ENCODE peak calls at places on chromosome 5, in nine cellular contexts. K is adrenal gland, C is stomach, M is A549, H is spleen, X is breast epithelium, F is testis, T is uterus, R is transverse colon. Y is an unnamed sample.

GRCh38 chr5:27275353-27275752 is 237.0 kb upstream of the CDH9 start:
- DNase-seq in M (no peak), C (no peak), X (no peak), T (no peak), K (no peak), H (no peak), F (no peak), R (no peak), Y (no peak)

GRCh38 chr5:175797521-175798038 is 73.8 kb upstream of the CPLX2 start:
- DNase-seq in K (peak; percentile 79), H (no peak), T (no peak), M (no peak), F (peak; percentile 43), C (no peak), X (no peak), R (no peak), Y (peak; percentile 13)

GRCh38 chr5:169964247-169964646 is 16.0 kb downstream of the INSYN2B start:
- DNase-seq in T (no peak), H (no peak), X (no peak), K (no peak), M (no peak), C (no peak), F (no peak), R (no peak), Y (no peak)

GRCh38 chr5:154380263-154380662 is 65.5 kb upstream of the SAP30L start:
- DNase-seq in K (no peak), M (no peak), R (no peak), H (no peak), C (no peak), X (no peak), T (no peak), F (no peak), Y (no peak)

GRCh38 chr5:37715361-37715760 is 124.5 kb downstream of the GDNF start:
- DNase-seq in X (no peak), M (no peak), C (no peak), F (no peak), H (no peak), R (no peak), K (no peak), T (no peak), Y (no peak)

GRCh38 chr5:138844812-138845513 is 30.2 kb downstream of the LRRTM2 start:
- DNase-seq in M (no peak), R (no peak), H (no peak), K (no peak), C (no peak), T (no peak), X (no peak), F (no peak), Y (no peak)

GRCh38 chr5:59266410-59266809 is 627.1 kb downstream of the PDE4D start:
- DNase-seq in T (no peak), C (no peak), F (no peak), M (no peak), R (no peak), H (no peak), X (no peak), K (no peak), Y (no peak)

GRCh38 chr5:2917093-2917492 is 165.6 kb upstream of the IRX2 start:
- DNase-seq in K (no peak), F (peak; percentile 24), T (no peak), X (no peak), R (no peak), M (no peak), C (no peak), H (no peak), Y (no peak)

GRCh38 chr5:930853-931252 is 38.2 kb downstream of the TRIP13 start:
- DNase-seq in K (peak; percentile 18), X (no peak), M (no peak), R (no peak), C (no peak), F (peak; percentile 0), H (no peak), T (no peak), Y (no peak)

GRCh38 chr5:163943546-163943945 is 438.1 kb downstream of the MAT2B start:
- DNase-seq in M (no peak), R (no peak), X (no peak), F (no peak), C (no peak), H (no peak), T (no peak), K (no peak), Y (no peak)

GRCh38 chr5:151216781-151217180 is 7.1 kb downstream of the CCDC69 start:
- DNase-seq in H (no peak), T (no peak), M (no peak), K (peak; percentile 17), F (no peak), C (no peak), X (no peak), R (no peak), Y (no peak)

GRCh38 chr5:150505041-150505511 is 2.9 kb upstream of the NDST1 start:
- DNase-seq in K (no peak), M (no peak), F (no peak), C (no peak), H (no peak), X (no peak), T (no peak), R (no peak), Y (no peak)

GRCh38 chr5:76762484-76762883 is 46.6 kb downstream of the F2R start:
- DNase-seq in M (no peak), R (no peak), X (no peak), T (no peak), F (no peak), C (no peak), K (no peak), H (no peak), Y (no peak)

GRCh38 chr5:99059685-99060084 is 130.9 kb upstream of the CHD1 start:
- DNase-seq in F (no peak), R (no peak), T (no peak), C (no peak), X (no peak), H (no peak), K (no peak), M (no peak), Y (no peak)

GRCh38 chr5:53246042-53246836 is 136.7 kb upstream of the MOCS2 start:
- DNase-seq in K (no peak), C (no peak), F (no peak), T (no peak), X (no peak), H (no peak), R (no peak), M (no peak), Y (no peak)

GRCh38 chr5:53239301-53239990 is 129.9 kb upstream of the MOCS2 start:
- DNase-seq in K (no peak), T (no peak), X (no peak), H (no peak), R (no peak), M (no peak), F (no peak), C (no peak), Y (no peak)

GRCh38 chr5:53243403-53243802 is 133.8 kb upstream of the MOCS2 start:
- DNase-seq in K (no peak), T (no peak), H (no peak), X (no peak), R (no peak), M (no peak), C (no peak), F (no peak), Y (no peak)
- TF ChIP-seq CTCF in K (no peak), T (no peak), H (no peak), X (no peak), R (no peak), M (no peak), C (no peak), F (no peak), Y (no peak)

GRCh38 chr5:109645591-109646236 is 44.0 kb upstream of the MAN2A1 start:
- DNase-seq in M (no peak), H (no peak), R (no peak), T (no peak), C (no peak), X (no peak), K (no peak), F (no peak), Y (no peak)
- H3K27ac ChIP-seq in M (no peak overlapping the region), H (no peak overlapping the region), R (no peak overlapping the region), T (no peak overlapping the region), C (no peak overlapping the region), X (no peak overlapping the region), K (no peak overlapping the region), F (no peak overlapping the region), Y (no peak overlapping the region)

GRCh38 chr5:10761842-10762165 is 770 bp upstream of the DAP start:
- DNase-seq in K (no peak), F (peak; percentile 43), H (no peak), C (no peak), T (no peak), M (no peak), R (no peak), X (no peak), Y (no peak)

GRCh38 chr5:10762178-10762775 is 1.2 kb upstream of the DAP start:
- DNase-seq in T (peak; percentile 46), M (no peak), R (peak; percentile 39), H (peak; percentile 87), K (peak; percentile 77), F (peak; percentile 38), C (peak; percentile 43), X (no peak), Y (peak; percentile 73)

GRCh38 chr5:10760033-10760975 is 730 bp downstream of the DAP start:
- DNase-seq in R (peak; percentile 70), X (peak; percentile 70), K (peak; percentile 79), C (peak; percentile 78), M (peak; percentile 48), H (no peak), F (peak; percentile 72), T (peak; percentile 37), Y (peak; percentile 86)

GRCh38 chr5:10762776-10763500 is 1.9 kb upstream of the DAP start:
- DNase-seq in M (no peak), C (no peak), H (peak; percentile 80), X (no peak), F (no peak), T (peak; percentile 33), K (no peak), R (no peak), Y (peak; percentile 37)

DNA sequence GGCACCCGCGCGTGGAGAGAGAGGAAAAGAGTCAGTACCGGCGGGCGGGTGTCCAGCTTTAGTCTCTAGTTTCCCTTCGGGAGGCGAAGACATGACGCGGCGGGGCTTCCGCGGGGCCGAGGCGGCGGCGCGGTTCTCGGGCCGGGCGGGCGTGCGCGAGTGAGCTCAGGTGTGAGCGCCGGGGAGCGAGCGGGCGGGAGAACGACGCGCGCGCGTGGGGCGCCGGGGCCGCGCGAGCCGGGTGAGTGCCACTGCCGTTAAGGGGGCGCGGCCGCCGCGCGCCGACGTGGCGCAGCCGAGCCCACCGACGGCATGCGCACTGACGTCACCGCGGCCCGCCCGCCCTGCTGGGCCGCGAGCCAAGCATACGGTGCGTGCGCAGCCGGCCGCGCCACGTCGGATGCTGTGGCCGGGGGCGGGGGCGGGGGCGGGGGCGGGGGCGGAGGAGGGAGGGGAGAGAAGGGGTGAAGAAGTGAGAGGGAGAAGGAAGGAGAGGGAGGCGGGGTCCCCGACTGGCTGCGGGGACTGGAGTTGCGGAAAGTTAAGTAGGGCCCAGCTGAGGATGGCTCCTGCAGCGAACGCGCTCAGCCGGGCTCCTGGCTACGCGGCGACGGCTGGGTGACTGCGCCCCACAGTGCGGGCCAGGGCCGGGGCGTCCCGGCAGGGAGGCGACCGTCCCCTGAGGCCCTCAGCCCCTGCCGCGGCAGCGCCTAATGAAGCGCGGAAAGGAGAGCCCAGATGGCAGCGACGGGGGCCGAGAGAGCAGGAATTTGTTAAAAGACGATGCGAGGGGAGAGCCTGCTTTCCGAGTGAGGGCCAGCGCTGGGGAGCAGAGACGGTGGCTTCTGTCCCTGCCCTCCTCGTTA is at the start of gene DAP:
- DNase-seq in R (peak; percentile 91), K (peak; percentile 93), H (peak; percentile 97), F (peak; percentile 89), X (peak; percentile 79), C (peak; percentile 92), T (peak; percentile 91), M (peak; percentile 62), Y (peak; percentile 92)
- TF ChIP-seq POLR2A in R (peak; percentile 54), K (peak; percentile 26), H (no peak), F (no peak), X (no peak), C (no peak), T (peak; percentile 94), M (peak; percentile 53), Y (peak; percentile 76)

GRCh38 chr5:137695651-137696428 is 40.0 kb downstream of the KLHL3 start:
- DNase-seq in K (no peak), X (no peak), C (no peak), T (no peak), R (no peak), M (no peak), F (no peak), H (no peak), Y (no peak)
- TF ChIP-seq CTCF in K (peak; percentile 21), X (no peak), C (no peak), T (no peak), R (no peak), M (no peak), F (no peak), H (peak; percentile 45), Y (no peak)

Y was measured in body of pancreas.